ENCODE peak calls at places on chromosomes 12 and 14, in five cellular contexts. S is DMS153, Q is EH, O is activated gamma-delta T cell treated with Interleukin-2 at 50 U/mL for 16 hours, A is NCI-H1417. F is an unnamed sample.

GRCh38 chr14:50675597-50675996 is 7.5 kb upstream of the SAV1 start:
- DNase-seq in S (no peak), Q (peak; percentile 80), O (no peak), A (no peak), F (no peak)

GRCh38 chr12:27549801-27550652 is 26.0 kb downstream of the PPFIBP1 start:
- DNase-seq in S (peak; percentile 7), Q (peak; percentile 97), O (no peak), A (peak; percentile 42), F (peak; percentile 77)

GRCh38 chr12:95836185-95836609 is 22.6 kb upstream of the SNRPF start:
- DNase-seq in S (peak; percentile 56), Q (peak; percentile 67), O (no peak), A (peak; percentile 82), F (peak; percentile 22)

GRCh38 chr12:3125674-3126073 is 48.5 kb downstream of the TSPAN9 start:
- DNase-seq in S (no peak), Q (no peak), O (no peak), A (no peak), F (no peak)

GRCh38 chr14:97917169-97917568 is 1120.0 kb downstream of the VRK1 start:
- DNase-seq in S (no peak), Q (no peak), O (no peak), A (no peak), F (no peak)

GRCh38 chr12:57127101-57127709 is 1.1 kb upstream of the LRP1 start:
- DNase-seq in S (peak; percentile 45), Q (peak; percentile 63), O (peak; percentile 33), A (peak; percentile 82), F (no peak)

GRCh38 chr14:92481811-92482559 is 31.6 kb upstream of the RIN3 start:
- DNase-seq in S (no peak), Q (no peak), O (no peak), A (no peak), F (no peak)

GRCh38 chr12:49716546-49716945 is 9.3 kb upstream of the FMNL3 start:
- DNase-seq in S (no peak), Q (no peak), O (no peak), A (no peak), F (no peak)

GRCh38 chr12:75526655-75527511 is 15.5 kb upstream of the KRR1 start:
- DNase-seq in S (peak; percentile 62), Q (peak; percentile 68), O (no peak), A (peak; percentile 89), F (peak; percentile 56)

GRCh38 chr12:851913-852312 is 97.6 kb downstream of the RAD52 start:
- DNase-seq in S (no peak), Q (peak; percentile 79), O (no peak), A (no peak), F (no peak)

GRCh38 chr14:99225804-99226203 is 46.2 kb downstream of the BCL11B start:
- DNase-seq in S (no peak), Q (no peak), O (no peak), A (no peak), F (no peak)

GRCh38 chr12:43957732-43958131 is 121.9 kb downstream of the TMEM117 start:
- DNase-seq in S (peak; percentile 46), Q (peak; percentile 68), O (no peak), A (peak; percentile 81), F (peak; percentile 21)

GRCh38 chr14:103123128-103123633 is at the start of gene TNFAIP2:
- DNase-seq in S (no peak), Q (peak; percentile 51), O (no peak), A (peak; percentile 80), F (no peak)

GRCh38 chr14:89207925-89208328 is 209.1 kb downstream of the FOXN3 start:
- DNase-seq in S (no peak), Q (no peak), O (no peak), A (peak; percentile 98), F (no peak)

GRCh38 chr12:97640826-97641225 is 178.2 kb downstream of the RMST start:
- DNase-seq in S (no peak), Q (no peak), O (no peak), A (no peak), F (no peak)

GRCh38 chr12:4153343-4153892 is 120.1 kb upstream of the CCND2 start:
- DNase-seq in S (no peak), Q (no peak), O (no peak), A (no peak), F (no peak)

GRCh38 chr12:26857465-26858176 is 24.6 kb upstream of the ITPR2 start:
- DNase-seq in S (peak; percentile 27), Q (no peak), O (no peak), A (peak; percentile 73), F (no peak)

GRCh38 chr12:68572650-68573049 is 38.0 kb upstream of the RAP1B start:
- DNase-seq in S (no peak), Q (peak; percentile 79), O (no peak), A (no peak), F (no peak)

GRCh38 chr12:25699454-25699853 is 146.4 kb upstream of the LMNTD1 start:
- DNase-seq in S (no peak), Q (no peak), O (no peak), A (no peak), F (no peak)

GRCh38 chr14:83347874-83348273 is 1814.2 kb upstream of the SEL1L start:
- DNase-seq in S (no peak), Q (no peak), O (no peak), A (no peak), F (no peak)

GRCh38 chr14:74973003-74973614 is 17.7 kb upstream of the PGF start:
- DNase-seq in S (peak; percentile 60), Q (peak; percentile 64), O (peak; percentile 21), A (peak; percentile 49), F (no peak)

GRCh38 chr12:91574975-91575374 is 392.4 kb upstream of the DCN start:
- DNase-seq in S (no peak), Q (no peak), O (no peak), A (no peak), F (no peak)

GRCh38 chr14:102737402-102738372 is 39.6 kb upstream of the TRAF3 start:
- DNase-seq in S (no peak), Q (no peak), O (no peak), A (no peak), F (no peak)

GRCh38 chr12:118330421-118331018 is 42.2 kb downstream of the TAOK3 start:
- DNase-seq in S (no peak), Q (peak; percentile 90), O (no peak), A (no peak), F (peak; percentile 37)

GRCh38 chr12:122842505-122843405 is 7.5 kb downstream of the HIP1R start:
- DNase-seq in S (no peak), Q (peak; percentile 59), O (no peak), A (no peak), F (no peak)

GRCh38 chr14:71388336-71388735 is 481.1 kb downstream of the PCNX1 start:
- DNase-seq in S (no peak), Q (no peak), O (no peak), A (no peak), F (no peak)

GRCh38 chr14:68015356-68016242 is 196.0 kb downstream of the RAD51B start:
- DNase-seq in S (no peak), Q (peak; percentile 57), O (no peak), A (no peak), F (no peak)

GRCh38 chr12:54355104-54355815 is 9.0 kb downstream of the GPR84 start:
- DNase-seq in S (no peak), Q (no peak), O (no peak), A (no peak), F (no peak)

GRCh38 chr12:31234053-31234835 is 91.7 kb downstream of the SINHCAF start:
- DNase-seq in S (peak; percentile 35), Q (no peak), O (no peak), A (peak; percentile 92), F (no peak)

GRCh38 chr12:80504389-80505153 is 60.5 kb downstream of the PTPRQ start:
- DNase-seq in S (no peak), Q (peak; percentile 32), O (no peak), A (no peak), F (no peak)